ENCODE peak calls at places on chromosome 19, in seven cellular contexts. One of them, this sample, is unnamed. For H3K36me3, the result is how much of the 10 kb centered on the place peaks cover.

GRCh38 chr19:18386543-18387251 is 739 bp downstream of the GDF15 start:
- DNase-seq in mucosa of descending colon: peak
- DNase-seq in mammary epithelial cell: no peak
- DNase-seq in suprapubic skin: no peak
- DNase-seq in left ventricle myocardium inferior: no peak
- DNase-seq in transverse colon: peak
- DNase-seq in osteoblast: peak
- DNase-seq in this sample: peak

GRCh38 chr19:18294467-18294864 is 13.0 kb upstream of the JUND start:
- DNase-seq in mucosa of descending colon: peak
- DNase-seq in mammary epithelial cell: peak
- DNase-seq in suprapubic skin: peak
- DNase-seq in left ventricle myocardium inferior: no peak
- DNase-seq in transverse colon: peak
- DNase-seq in osteoblast: peak
- DNase-seq in this sample: peak

GRCh38 chr19:16061943-16062342 is 14.4 kb upstream of the TPM4 start:
- DNase-seq in mucosa of descending colon: no peak
- DNase-seq in mammary epithelial cell: no peak
- DNase-seq in suprapubic skin: no peak
- DNase-seq in left ventricle myocardium inferior: no peak
- DNase-seq in transverse colon: no peak
- DNase-seq in osteoblast: no peak
- DNase-seq in this sample: no peak

GRCh38 chr19:493391-494170 is 2.7 kb upstream of the MADCAM1 start:
- DNase-seq in mucosa of descending colon: no peak
- DNase-seq in mammary epithelial cell: no peak
- DNase-seq in suprapubic skin: no peak
- DNase-seq in left ventricle myocardium inferior: no peak
- DNase-seq in transverse colon: no peak
- DNase-seq in osteoblast: peak
- DNase-seq in this sample: no peak

GRCh38 chr19:4749870-4750269 is 26.2 kb upstream of the DPP9 start:
- DNase-seq in mucosa of descending colon: no peak
- DNase-seq in mammary epithelial cell: no peak
- DNase-seq in suprapubic skin: no peak
- DNase-seq in left ventricle myocardium inferior: no peak
- DNase-seq in transverse colon: no peak
- DNase-seq in osteoblast: peak
- DNase-seq in this sample: no peak

GRCh38 chr19:4976412-4977298 is 7.7 kb downstream of the KDM4B start:
- DNase-seq in mucosa of descending colon: no peak
- DNase-seq in mammary epithelial cell: peak
- DNase-seq in suprapubic skin: peak
- DNase-seq in left ventricle myocardium inferior: peak
- DNase-seq in transverse colon: peak
- DNase-seq in osteoblast: peak
- DNase-seq in this sample: peak

GRCh38 chr19:4089400-4089908 is 22.8 kb upstream of the ZBTB7A start:
- DNase-seq in mucosa of descending colon: peak
- DNase-seq in mammary epithelial cell: no peak
- DNase-seq in suprapubic skin: no peak
- DNase-seq in left ventricle myocardium inferior: no peak
- DNase-seq in transverse colon: peak
- DNase-seq in osteoblast: no peak
- DNase-seq in this sample: no peak

GRCh38 chr19:51029718-51030117 is 3.3 kb upstream of the KLK11 start:
- DNase-seq in mucosa of descending colon: no peak
- DNase-seq in mammary epithelial cell: no peak
- DNase-seq in suprapubic skin: peak
- DNase-seq in left ventricle myocardium inferior: no peak
- DNase-seq in transverse colon: no peak
- DNase-seq in osteoblast: peak
- DNase-seq in this sample: no peak

GRCh38 chr19:14416743-14417214 is 2.4 kb downstream of the DDX39A start:
- DNase-seq in mucosa of descending colon: peak
- DNase-seq in mammary epithelial cell: no peak
- DNase-seq in suprapubic skin: no peak
- DNase-seq in left ventricle myocardium inferior: no peak
- DNase-seq in transverse colon: peak
- DNase-seq in osteoblast: no peak
- DNase-seq in this sample: no peak

GRCh38 chr19:6528544-6529121 is 2.2 kb upstream of the TNFSF9 start:
- DNase-seq in mucosa of descending colon: peak
- DNase-seq in mammary epithelial cell: no peak
- DNase-seq in suprapubic skin: peak
- DNase-seq in left ventricle myocardium inferior: peak
- DNase-seq in transverse colon: peak
- DNase-seq in osteoblast: peak
- DNase-seq in this sample: no peak

GRCh38 chr19:17075860-17076538 is 422 bp downstream of the MYO9B start:
- DNase-seq in mucosa of descending colon: peak
- DNase-seq in mammary epithelial cell: peak
- DNase-seq in suprapubic skin: peak
- DNase-seq in left ventricle myocardium inferior: peak
- DNase-seq in transverse colon: peak
- DNase-seq in osteoblast: peak
- DNase-seq in this sample: no peak

GRCh38 chr19:19670070-19670551 is 1.5 kb downstream of the ZNF101 start:
- DNase-seq in mucosa of descending colon: peak
- DNase-seq in mammary epithelial cell: no peak
- DNase-seq in suprapubic skin: no peak
- DNase-seq in left ventricle myocardium inferior: no peak
- DNase-seq in transverse colon: no peak
- DNase-seq in osteoblast: peak
- DNase-seq in this sample: no peak

GRCh38 chr19:8515317-8515716 is 1.4 kb upstream of the ZNF414 start:
- DNase-seq in mucosa of descending colon: no peak
- DNase-seq in mammary epithelial cell: no peak
- DNase-seq in suprapubic skin: no peak
- DNase-seq in left ventricle myocardium inferior: no peak
- DNase-seq in transverse colon: no peak
- DNase-seq in osteoblast: peak
- DNase-seq in this sample: no peak

GRCh38 chr19:40614595-40615411 is 13.6 kb downstream of the LTBP4 start:
- DNase-seq in mucosa of descending colon: peak
- DNase-seq in mammary epithelial cell: peak
- DNase-seq in suprapubic skin: peak
- DNase-seq in left ventricle myocardium inferior: peak
- DNase-seq in transverse colon: peak
- DNase-seq in osteoblast: peak
- DNase-seq in this sample: peak

GRCh38 chr19:1790054-1790762 is 21.9 kb downstream of the ATP8B3 start:
- DNase-seq in mucosa of descending colon: no peak
- DNase-seq in mammary epithelial cell: no peak
- DNase-seq in suprapubic skin: no peak
- DNase-seq in left ventricle myocardium inferior: no peak
- DNase-seq in transverse colon: no peak
- DNase-seq in osteoblast: no peak
- DNase-seq in this sample: no peak

GRCh38 chr19:33524024-33524664 is 2.6 kb upstream of the PEPD start:
- DNase-seq in mucosa of descending colon: no peak
- DNase-seq in mammary epithelial cell: no peak
- DNase-seq in suprapubic skin: no peak
- DNase-seq in left ventricle myocardium inferior: no peak
- DNase-seq in transverse colon: peak
- DNase-seq in osteoblast: peak
- DNase-seq in this sample: no peak

GRCh38 chr19:15550847-15551182 is 42.5 kb downstream of the CYP4F22 start:
- DNase-seq in mucosa of descending colon: no peak
- DNase-seq in mammary epithelial cell: no peak
- DNase-seq in suprapubic skin: no peak
- DNase-seq in left ventricle myocardium inferior: no peak
- DNase-seq in transverse colon: no peak
- DNase-seq in osteoblast: no peak
- DNase-seq in this sample: no peak

GRCh38 chr19:3196064-3196932 is 10.6 kb downstream of the NCLN start:
- DNase-seq in mucosa of descending colon: no peak
- DNase-seq in mammary epithelial cell: no peak
- DNase-seq in suprapubic skin: no peak
- DNase-seq in left ventricle myocardium inferior: no peak
- DNase-seq in transverse colon: no peak
- DNase-seq in osteoblast: no peak
- DNase-seq in this sample: no peak

GRCh38 chr19:51366999-51367564 is 894 bp upstream of the ETFB start:
- DNase-seq in mucosa of descending colon: peak
- DNase-seq in mammary epithelial cell: no peak
- DNase-seq in suprapubic skin: peak
- DNase-seq in left ventricle myocardium inferior: peak
- DNase-seq in transverse colon: peak
- DNase-seq in osteoblast: peak
- DNase-seq in this sample: no peak

GRCh38 chr19:4556574-4557185 is 2.8 kb downstream of the SEMA6B start:
- DNase-seq in mucosa of descending colon: peak
- DNase-seq in mammary epithelial cell: peak
- DNase-seq in suprapubic skin: no peak
- DNase-seq in left ventricle myocardium inferior: no peak
- DNase-seq in transverse colon: peak
- DNase-seq in osteoblast: peak
- DNase-seq in this sample: no peak

GRCh38 chr19:47089767-47090350 is 23.7 kb downstream of the ZC3H4 start:
- DNase-seq in mucosa of descending colon: no peak
- DNase-seq in mammary epithelial cell: no peak
- DNase-seq in suprapubic skin: no peak
- DNase-seq in left ventricle myocardium inferior: no peak
- DNase-seq in transverse colon: no peak
- DNase-seq in osteoblast: peak
- DNase-seq in this sample: no peak

GRCh38 chr19:47084879-47085439 is 28.6 kb downstream of the ZC3H4 start:
- DNase-seq in mucosa of descending colon: no peak
- DNase-seq in mammary epithelial cell: no peak
- DNase-seq in suprapubic skin: no peak
- DNase-seq in left ventricle myocardium inferior: no peak
- DNase-seq in transverse colon: no peak
- DNase-seq in osteoblast: no peak
- DNase-seq in this sample: no peak

GRCh38 chr19:47082493-47082892 is 31.1 kb downstream of the ZC3H4 start:
- DNase-seq in mucosa of descending colon: no peak
- DNase-seq in mammary epithelial cell: no peak
- DNase-seq in suprapubic skin: no peak
- DNase-seq in left ventricle myocardium inferior: no peak
- DNase-seq in transverse colon: no peak
- DNase-seq in osteoblast: no peak
- DNase-seq in this sample: no peak

GRCh38 chr19:47081095-47081494 is 32.5 kb downstream of the ZC3H4 start:
- DNase-seq in mucosa of descending colon: no peak
- DNase-seq in mammary epithelial cell: no peak
- DNase-seq in suprapubic skin: no peak
- DNase-seq in left ventricle myocardium inferior: no peak
- DNase-seq in transverse colon: no peak
- DNase-seq in osteoblast: no peak
- DNase-seq in this sample: no peak

GRCh38 chr19:47086280-47086679 is 27.3 kb downstream of the ZC3H4 start:
- DNase-seq in mucosa of descending colon: no peak
- DNase-seq in mammary epithelial cell: no peak
- DNase-seq in suprapubic skin: no peak
- DNase-seq in left ventricle myocardium inferior: no peak
- DNase-seq in transverse colon: no peak
- DNase-seq in osteoblast: no peak
- DNase-seq in this sample: no peak
- H3K36me3 ChIP-seq in mucosa of descending colon: under half
- H3K36me3 ChIP-seq in mammary epithelial cell: under half
- H3K36me3 ChIP-seq in suprapubic skin: half or more
- H3K36me3 ChIP-seq in left ventricle myocardium inferior: half or more
- H3K36me3 ChIP-seq in transverse colon: under half
- H3K36me3 ChIP-seq in osteoblast: half or more
- H3K36me3 ChIP-seq in this sample: under half

DNA sequence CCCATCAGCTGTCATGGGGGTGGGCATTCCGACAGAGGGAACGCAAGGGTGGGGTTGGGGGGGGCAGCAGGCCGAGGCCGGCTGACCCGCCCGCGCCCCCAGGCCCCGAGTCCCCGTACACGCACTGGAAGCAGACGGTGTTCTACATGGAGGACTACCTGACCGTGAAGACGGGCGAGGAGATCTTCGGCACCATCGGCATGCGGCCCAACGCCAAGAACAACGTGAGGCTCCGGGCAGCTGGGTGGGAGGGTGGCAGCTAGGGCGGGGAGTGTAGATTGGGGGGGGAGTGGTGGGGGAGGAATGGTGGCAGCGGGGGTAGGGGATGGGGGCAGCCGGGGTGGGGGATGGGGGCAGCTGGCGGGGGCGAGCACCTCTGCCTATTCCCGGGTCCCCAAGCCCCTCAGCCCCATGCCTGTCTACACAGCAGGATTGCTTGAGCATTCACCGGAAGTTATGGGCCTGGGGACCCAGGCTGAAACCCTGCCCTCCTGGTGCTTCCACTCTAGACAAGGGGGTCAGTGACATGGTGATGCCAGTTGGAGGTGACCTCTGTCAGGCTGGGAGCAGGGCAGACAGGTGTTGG is 2.8 kb upstream of the ADM5 start:
- DNase-seq in mucosa of descending colon: no peak
- DNase-seq in mammary epithelial cell: no peak
- DNase-seq in suprapubic skin: no peak
- DNase-seq in left ventricle myocardium inferior: no peak
- DNase-seq in transverse colon: no peak
- DNase-seq in osteoblast: peak
- DNase-seq in this sample: no peak
- H3K36me3 ChIP-seq in mucosa of descending colon: under half
- H3K36me3 ChIP-seq in mammary epithelial cell: under half
- H3K36me3 ChIP-seq in suprapubic skin: half or more
- H3K36me3 ChIP-seq in left ventricle myocardium inferior: half or more
- H3K36me3 ChIP-seq in transverse colon: under half
- H3K36me3 ChIP-seq in osteoblast: under half
- H3K36me3 ChIP-seq in this sample: under half

DNA sequence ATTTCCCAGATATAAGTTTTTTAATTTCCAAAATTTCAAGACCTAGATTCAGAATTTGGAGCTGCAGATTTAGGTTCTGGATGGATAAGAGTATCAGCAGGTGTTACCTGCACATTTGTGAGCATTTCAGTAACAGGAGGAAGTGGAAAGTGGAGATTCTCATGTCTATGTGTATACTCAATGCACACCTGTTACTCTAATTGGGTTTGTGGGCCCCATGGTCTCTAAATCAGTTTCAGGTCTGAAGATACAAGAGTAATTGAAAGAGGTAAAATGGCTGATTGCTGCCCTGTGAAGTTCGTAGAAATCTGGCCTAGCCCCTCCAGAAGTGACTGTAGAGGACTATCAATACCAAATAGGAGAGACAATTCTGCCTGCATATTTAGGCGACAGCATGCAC is 13.9 kb downstream of the ZNF675 start:
- DNase-seq in mucosa of descending colon: no peak
- DNase-seq in mammary epithelial cell: no peak
- DNase-seq in suprapubic skin: no peak
- DNase-seq in left ventricle myocardium inferior: no peak
- DNase-seq in transverse colon: no peak
- DNase-seq in osteoblast: no peak
- DNase-seq in this sample: no peak
- H3K36me3 ChIP-seq in mucosa of descending colon: under half
- H3K36me3 ChIP-seq in mammary epithelial cell: under half
- H3K36me3 ChIP-seq in suprapubic skin: under half
- H3K36me3 ChIP-seq in left ventricle myocardium inferior: under half
- H3K36me3 ChIP-seq in transverse colon: under half
- H3K36me3 ChIP-seq in osteoblast: under half
- H3K36me3 ChIP-seq in this sample: under half

DNA sequence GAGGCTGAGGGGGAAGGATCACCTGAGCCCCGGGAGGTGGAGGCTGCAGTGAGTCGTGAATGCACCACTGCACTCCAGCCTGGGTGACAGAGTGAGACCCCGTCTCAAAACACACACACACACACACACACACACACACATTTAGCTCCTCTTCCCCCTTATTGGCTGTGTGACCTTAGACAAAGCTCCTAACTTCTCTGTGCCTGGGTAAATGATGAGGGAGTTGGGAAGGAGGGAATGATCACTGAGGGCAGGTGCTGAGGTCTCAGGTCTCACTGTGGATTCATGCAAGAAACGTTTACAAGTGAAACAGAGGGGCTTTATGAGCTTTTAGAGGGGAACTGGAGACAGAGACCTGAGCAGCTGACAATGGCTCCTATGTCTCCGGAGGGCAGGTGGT is 16.9 kb upstream of the BCL3 start:
- DNase-seq in mucosa of descending colon: no peak
- DNase-seq in mammary epithelial cell: no peak
- DNase-seq in suprapubic skin: no peak
- DNase-seq in left ventricle myocardium inferior: no peak
- DNase-seq in transverse colon: no peak
- DNase-seq in osteoblast: no peak
- DNase-seq in this sample: no peak
- H3K36me3 ChIP-seq in mucosa of descending colon: under half
- H3K36me3 ChIP-seq in mammary epithelial cell: under half
- H3K36me3 ChIP-seq in suprapubic skin: under half
- H3K36me3 ChIP-seq in left ventricle myocardium inferior: under half
- H3K36me3 ChIP-seq in transverse colon: under half
- H3K36me3 ChIP-seq in osteoblast: under half
- H3K36me3 ChIP-seq in this sample: under half